ENCODE peak calls at places on chromosomes 4 and X, in five cellular contexts. One of them, this sample, is unnamed.

GRCh38 chrX:122565952-122566351 is 618.1 kb upstream of the GRIA3 start:
- DNase-seq in coronary artery: no peak
- DNase-seq in ascending aorta: no peak
- DNase-seq in AG08395: peak
- DNase-seq in fibroblast of villous mesenchyme: peak
- DNase-seq in this sample: peak

GRCh38 chr4:7422898-7423180 is 11.9 kb downstream of the PSAPL1 start:
- DNase-seq in fibroblast of villous mesenchyme: no peak
- DNase-seq in ascending aorta: no peak
- DNase-seq in AG08395: no peak
- DNase-seq in coronary artery: no peak
- DNase-seq in this sample: no peak

GRCh38 chrX:134338527-134338926 is 101.5 kb downstream of the CCDC160 start:
- DNase-seq in coronary artery: no peak
- DNase-seq in AG08395: no peak
- DNase-seq in ascending aorta: no peak
- DNase-seq in fibroblast of villous mesenchyme: no peak
- DNase-seq in this sample: no peak

GRCh38 chrX:10769165-10769564 is 148.8 kb upstream of the MID1 start:
- DNase-seq in AG08395: peak
- DNase-seq in fibroblast of villous mesenchyme: peak
- DNase-seq in coronary artery: no peak
- DNase-seq in ascending aorta: no peak
- DNase-seq in this sample: no peak

GRCh38 chr4:147109800-147110199 is 164.1 kb upstream of the TTC29 start:
- DNase-seq in AG08395: no peak
- DNase-seq in fibroblast of villous mesenchyme: no peak
- DNase-seq in ascending aorta: no peak
- DNase-seq in coronary artery: no peak
- DNase-seq in this sample: no peak

GRCh38 chr4:8606966-8607365 is 14.4 kb downstream of the CPZ start:
- DNase-seq in AG08395: no peak
- DNase-seq in ascending aorta: no peak
- DNase-seq in fibroblast of villous mesenchyme: no peak
- DNase-seq in coronary artery: no peak
- DNase-seq in this sample: no peak

GRCh38 chr4:2254665-2255500 is 7.0 kb downstream of the MXD4 start:
- DNase-seq in ascending aorta: peak
- DNase-seq in coronary artery: no peak
- DNase-seq in fibroblast of villous mesenchyme: no peak
- DNase-seq in AG08395: no peak
- DNase-seq in this sample: peak

GRCh38 chrX:12970691-12971202 is 4.2 kb upstream of the TMSB4X start:
- DNase-seq in fibroblast of villous mesenchyme: peak
- DNase-seq in coronary artery: no peak
- DNase-seq in ascending aorta: peak
- DNase-seq in AG08395: peak
- DNase-seq in this sample: no peak

GRCh38 chr4:86181585-86181984 is 178.3 kb downstream of the MAPK10 start:
- DNase-seq in coronary artery: no peak
- DNase-seq in fibroblast of villous mesenchyme: peak
- DNase-seq in ascending aorta: no peak
- DNase-seq in AG08395: peak
- DNase-seq in this sample: no peak

GRCh38 chr4:178165909-178166308 is 723.7 kb upstream of the AGA start:
- DNase-seq in coronary artery: no peak
- DNase-seq in AG08395: no peak
- DNase-seq in ascending aorta: no peak
- DNase-seq in fibroblast of villous mesenchyme: no peak
- DNase-seq in this sample: no peak

GRCh38 chr4:180617203-180617602 is 1626.0 kb upstream of the TENM3 start:
- DNase-seq in coronary artery: no peak
- DNase-seq in fibroblast of villous mesenchyme: no peak
- DNase-seq in ascending aorta: no peak
- DNase-seq in AG08395: no peak
- DNase-seq in this sample: no peak

GRCh38 chrX:21986596-21986995 is 45.5 kb upstream of the PHEX start:
- DNase-seq in fibroblast of villous mesenchyme: no peak
- DNase-seq in coronary artery: no peak
- DNase-seq in AG08395: peak
- DNase-seq in ascending aorta: no peak
- DNase-seq in this sample: no peak

GRCh38 chr4:182278729-182279128 is 35.5 kb downstream of the TENM3 start:
- DNase-seq in fibroblast of villous mesenchyme: no peak
- DNase-seq in AG08395: no peak
- DNase-seq in ascending aorta: no peak
- DNase-seq in coronary artery: no peak
- DNase-seq in this sample: no peak

GRCh38 chr4:121784975-121785374 is 16.1 kb upstream of the EXOSC9 start:
- DNase-seq in fibroblast of villous mesenchyme: peak
- DNase-seq in ascending aorta: no peak
- DNase-seq in AG08395: peak
- DNase-seq in coronary artery: no peak
- DNase-seq in this sample: no peak

GRCh38 chr4:187209921-187210613 is 486.4 kb upstream of the FAT1 start:
- DNase-seq in fibroblast of villous mesenchyme: peak
- DNase-seq in AG08395: peak
- DNase-seq in ascending aorta: no peak
- DNase-seq in coronary artery: no peak
- DNase-seq in this sample: no peak

GRCh38 chr4:57147335-57148060 is 37.3 kb upstream of the IGFBP7 start:
- DNase-seq in coronary artery: no peak
- DNase-seq in AG08395: peak
- DNase-seq in fibroblast of villous mesenchyme: peak
- DNase-seq in ascending aorta: no peak
- DNase-seq in this sample: no peak

GRCh38 chr4:163866728-163867313 is 372.3 kb downstream of the TMA16 start:
- DNase-seq in coronary artery: no peak
- DNase-seq in ascending aorta: no peak
- DNase-seq in AG08395: no peak
- DNase-seq in fibroblast of villous mesenchyme: no peak
- DNase-seq in this sample: no peak

GRCh38 chr4:80922951-80923350 is 107.6 kb upstream of the BMP3 start:
- DNase-seq in ascending aorta: no peak
- DNase-seq in coronary artery: no peak
- DNase-seq in AG08395: no peak
- DNase-seq in fibroblast of villous mesenchyme: no peak
- DNase-seq in this sample: no peak